ENCODE peak calls at places on chromosomes 6 and 20, in six cellular contexts. One of them, this sample, is unnamed.

GRCh38 chr20:23248524-23248923 is 102.1 kb upstream of the NXT1 start:
- DNase-seq in M059J: no peak
- DNase-seq in A172: no peak
- DNase-seq in SK-N-DZ: no peak
- DNase-seq in sciatic nerve: no peak
- DNase-seq in activated naive CD4-positive, alpha-beta T cell: no peak
- DNase-seq in this sample: no peak

GRCh38 chr20:16761305-16761829 is 13.2 kb downstream of the OTOR start:
- DNase-seq in A172: peak; percentile 67
- DNase-seq in M059J: peak; percentile 70
- DNase-seq in SK-N-DZ: peak; percentile 73
- DNase-seq in activated naive CD4-positive, alpha-beta T cell: peak; percentile 8
- DNase-seq in sciatic nerve: peak; percentile 62
- DNase-seq in this sample: peak; percentile 53

GRCh38 chr20:44959082-44959895 is 908 bp downstream of the TOMM34 start:
- DNase-seq in M059J: peak; percentile 82
- DNase-seq in sciatic nerve: no peak
- DNase-seq in activated naive CD4-positive, alpha-beta T cell: peak; percentile 28
- DNase-seq in A172: peak; percentile 38
- DNase-seq in SK-N-DZ: peak; percentile 37
- DNase-seq in this sample: peak; percentile 56

GRCh38 chr20:44028868-44029847 is 114.5 kb downstream of the TOX2 start:
- DNase-seq in A172: no peak
- DNase-seq in SK-N-DZ: no peak
- DNase-seq in M059J: no peak
- DNase-seq in sciatic nerve: peak; percentile 26
- DNase-seq in activated naive CD4-positive, alpha-beta T cell: no peak
- DNase-seq in this sample: no peak

GRCh38 chr6:148168856-148169255 is 173.8 kb upstream of the SASH1 start:
- DNase-seq in activated naive CD4-positive, alpha-beta T cell: no peak
- DNase-seq in M059J: no peak
- DNase-seq in SK-N-DZ: no peak
- DNase-seq in sciatic nerve: no peak
- DNase-seq in A172: no peak
- DNase-seq in this sample: no peak

GRCh38 chr6:44050872-44051421 is 76.3 kb downstream of the MRPL14 start:
- DNase-seq in SK-N-DZ: no peak
- DNase-seq in A172: no peak
- DNase-seq in activated naive CD4-positive, alpha-beta T cell: no peak
- DNase-seq in M059J: peak; percentile 93
- DNase-seq in sciatic nerve: no peak
- DNase-seq in this sample: no peak

GRCh38 chr20:35490736-35491181 is 35.4 kb downstream of the CEP250 start:
- DNase-seq in A172: no peak
- DNase-seq in sciatic nerve: no peak
- DNase-seq in activated naive CD4-positive, alpha-beta T cell: peak; percentile 46
- DNase-seq in M059J: no peak
- DNase-seq in SK-N-DZ: no peak
- DNase-seq in this sample: no peak

GRCh38 chr6:84583784-84584183 is 180.6 kb downstream of the TBX18 start:
- DNase-seq in sciatic nerve: no peak
- DNase-seq in activated naive CD4-positive, alpha-beta T cell: no peak
- DNase-seq in SK-N-DZ: no peak
- DNase-seq in M059J: peak; percentile 41
- DNase-seq in A172: peak; percentile 45
- DNase-seq in this sample: no peak

GRCh38 chr6:108337721-108338120 is 42.9 kb downstream of the AFG1L start:
- DNase-seq in activated naive CD4-positive, alpha-beta T cell: no peak
- DNase-seq in A172: no peak
- DNase-seq in SK-N-DZ: no peak
- DNase-seq in sciatic nerve: no peak
- DNase-seq in M059J: no peak
- DNase-seq in this sample: peak; percentile 85

GRCh38 chr6:10410214-10410873 is 4.5 kb downstream of the TFAP2A start:
- DNase-seq in M059J: peak; percentile 55
- DNase-seq in A172: no peak
- DNase-seq in SK-N-DZ: no peak
- DNase-seq in sciatic nerve: no peak
- DNase-seq in activated naive CD4-positive, alpha-beta T cell: no peak
- DNase-seq in this sample: no peak

GRCh38 chr6:20056350-20056992 is 155.8 kb downstream of the MBOAT1 start:
- DNase-seq in A172: peak; percentile 27
- DNase-seq in SK-N-DZ: peak; percentile 13
- DNase-seq in M059J: peak; percentile 58
- DNase-seq in activated naive CD4-positive, alpha-beta T cell: no peak
- DNase-seq in sciatic nerve: no peak
- DNase-seq in this sample: peak; percentile 75

GRCh38 chr20:48196006-48196405 is 410.7 kb upstream of the SULF2 start:
- DNase-seq in A172: no peak
- DNase-seq in sciatic nerve: no peak
- DNase-seq in M059J: no peak
- DNase-seq in activated naive CD4-positive, alpha-beta T cell: no peak
- DNase-seq in SK-N-DZ: no peak
- DNase-seq in this sample: no peak

GRCh38 chr20:58014628-58015315 is 213.7 kb downstream of the ANKRD60 start:
- DNase-seq in A172: peak; percentile 80
- DNase-seq in sciatic nerve: no peak
- DNase-seq in SK-N-DZ: no peak
- DNase-seq in M059J: peak; percentile 94
- DNase-seq in activated naive CD4-positive, alpha-beta T cell: no peak
- DNase-seq in this sample: no peak

GRCh38 chr6:125947581-125947980 is 9.0 kb upstream of the HINT3 start:
- DNase-seq in SK-N-DZ: no peak
- DNase-seq in M059J: peak; percentile 85
- DNase-seq in activated naive CD4-positive, alpha-beta T cell: no peak
- DNase-seq in A172: peak; percentile 71
- DNase-seq in sciatic nerve: no peak
- DNase-seq in this sample: no peak

GRCh38 chr20:36887779-36888133 is 11.8 kb downstream of the TLDC2 start:
- DNase-seq in SK-N-DZ: no peak
- DNase-seq in M059J: peak; percentile 51
- DNase-seq in activated naive CD4-positive, alpha-beta T cell: no peak
- DNase-seq in sciatic nerve: no peak
- DNase-seq in A172: no peak
- DNase-seq in this sample: no peak

GRCh38 chr20:326645-327031 is 1.3 kb downstream of the SOX12 start:
- DNase-seq in activated naive CD4-positive, alpha-beta T cell: no peak
- DNase-seq in SK-N-DZ: no peak
- DNase-seq in M059J: peak; percentile 73
- DNase-seq in A172: peak; percentile 27
- DNase-seq in sciatic nerve: no peak
- DNase-seq in this sample: no peak

GRCh38 chr6:126919947-126920346 is 198.5 kb upstream of the RSPO3 start:
- DNase-seq in M059J: peak; percentile 86
- DNase-seq in sciatic nerve: no peak
- DNase-seq in activated naive CD4-positive, alpha-beta T cell: no peak
- DNase-seq in SK-N-DZ: no peak
- DNase-seq in A172: peak; percentile 46
- DNase-seq in this sample: peak; percentile 35

GRCh38 chr20:61002090-61002489 is 250.0 kb upstream of the CDH4 start:
- DNase-seq in A172: no peak
- DNase-seq in SK-N-DZ: no peak
- DNase-seq in sciatic nerve: no peak
- DNase-seq in activated naive CD4-positive, alpha-beta T cell: no peak
- DNase-seq in M059J: no peak
- DNase-seq in this sample: no peak

GRCh38 chr6:2157441-2158127 is 87.8 kb downstream of the GMDS start:
- DNase-seq in activated naive CD4-positive, alpha-beta T cell: no peak
- DNase-seq in A172: no peak
- DNase-seq in SK-N-DZ: no peak
- DNase-seq in M059J: peak; percentile 67
- DNase-seq in sciatic nerve: no peak
- DNase-seq in this sample: peak; percentile 46